ENCODE peak calls at places on chromosome 1, in five cellular contexts. One of them, this sample, is unnamed.

GRCh38 chr1:95126846-95127245 is 9.7 kb downstream of the TLCD4 start:
- DNase-seq in retina: no peak
- DNase-seq in RWPE1: no peak
- DNase-seq in AG08395: no peak
- DNase-seq in T-helper 1 cell: no peak
- DNase-seq in this sample: no peak

GRCh38 chr1:205714190-205714905 is 34.0 kb upstream of the SLC45A3 start:
- DNase-seq in retina: no peak
- DNase-seq in RWPE1: peak
- DNase-seq in AG08395: peak
- DNase-seq in T-helper 1 cell: no peak
- DNase-seq in this sample: no peak

GRCh38 chr1:209576798-209577197 is 6.7 kb upstream of the CAMK1G start:
- DNase-seq in retina: peak
- DNase-seq in RWPE1: peak
- DNase-seq in AG08395: peak
- DNase-seq in T-helper 1 cell: peak
- DNase-seq in this sample: peak

GRCh38 chr1:211748810-211749209 is 73.4 kb upstream of the NEK2 start:
- DNase-seq in retina: no peak
- DNase-seq in RWPE1: no peak
- DNase-seq in AG08395: no peak
- DNase-seq in T-helper 1 cell: no peak
- DNase-seq in this sample: no peak

GRCh38 chr1:15128520-15129313 is 24.8 kb upstream of the TMEM51 start:
- DNase-seq in retina: peak
- DNase-seq in RWPE1: peak
- DNase-seq in AG08395: peak
- DNase-seq in T-helper 1 cell: peak
- DNase-seq in this sample: peak

GRCh38 chr1:24751833-24752232 is 6.6 kb downstream of the CLIC4 start:
- DNase-seq in retina: no peak
- DNase-seq in RWPE1: no peak
- DNase-seq in AG08395: no peak
- DNase-seq in T-helper 1 cell: no peak
- DNase-seq in this sample: no peak

GRCh38 chr1:161139765-161140164 is 7.3 kb upstream of the DEDD start:
- DNase-seq in retina: no peak
- DNase-seq in RWPE1: peak
- DNase-seq in AG08395: peak
- DNase-seq in T-helper 1 cell: no peak
- DNase-seq in this sample: no peak

GRCh38 chr1:38564946-38565570 is 294.5 kb downstream of the RRAGC start:
- DNase-seq in retina: no peak
- DNase-seq in RWPE1: no peak
- DNase-seq in AG08395: no peak
- DNase-seq in T-helper 1 cell: no peak
- DNase-seq in this sample: no peak

GRCh38 chr1:162062542-162063015 is 6.9 kb upstream of the NOS1AP start:
- DNase-seq in retina: peak
- DNase-seq in RWPE1: no peak
- DNase-seq in AG08395: no peak
- DNase-seq in T-helper 1 cell: no peak
- DNase-seq in this sample: no peak